ENCODE peak calls at places on chromosomes 1 and 21, in eight cellular contexts. R, D, U, M, B, G, E and T are unnamed samples.

GRCh38 chr1:101115112-101115511 is 89.5 kb upstream of the DPH5 start:
- DNase-seq in R (no peak), D (no peak), U (no peak), M (no peak), B (no peak), G (no peak), E (no peak), T (no peak)

GRCh38 chr1:6870571-6870970 is 85.3 kb downstream of the CAMTA1 start:
- DNase-seq in R (no peak), D (no peak), U (no peak), M (no peak), B (no peak), G (no peak), E (no peak), T (no peak)

GRCh38 chr1:198121058-198121829 is 35.6 kb upstream of the NEK7 start:
- DNase-seq in R (no peak), D (no peak), U (no peak), M (no peak), B (no peak), G (peak), E (no peak), T (no peak)

GRCh38 chr1:212486591-212486963 is 53.9 kb downstream of the NENF start:
- DNase-seq in R (no peak), D (no peak), U (no peak), M (no peak), B (no peak), G (no peak), E (no peak), T (no peak)

GRCh38 chr1:59331686-59332085 is 34.8 kb downstream of the FGGY start:
- DNase-seq in R (no peak), D (no peak), U (no peak), M (no peak), B (no peak), G (no peak), E (no peak), T (no peak)

GRCh38 chr1:202575906-202576653 is 134.2 kb downstream of the SYT2 start:
- DNase-seq in R (no peak), D (no peak), U (no peak), M (no peak), B (no peak), G (no peak), E (no peak), T (no peak)

GRCh38 chr1:38839363-38839762 is 20.2 kb downstream of the RRAGC start:
- DNase-seq in R (no peak), D (no peak), U (no peak), M (peak), B (no peak), G (no peak), E (no peak), T (no peak)

GRCh38 chr1:91885716-91886506 is at the start of gene TGFBR3:
- DNase-seq in R (peak), D (peak), U (peak), M (peak), B (peak), G (peak), E (peak), T (peak)

GRCh38 chr1:37157634-37158033 is 123.3 kb upstream of the GRIK3 start:
- DNase-seq in R (no peak), D (no peak), U (no peak), M (no peak), B (peak), G (peak), E (peak), T (no peak)

GRCh38 chr1:3219005-3219724 is 150.2 kb downstream of the PRDM16 start:
- DNase-seq in R (peak), D (peak), U (no peak), M (peak), B (peak), G (no peak), E (peak), T (no peak)

GRCh38 chr1:84345220-84345619 is 43.7 kb downstream of the SAMD13 start:
- DNase-seq in R (no peak), D (no peak), U (no peak), M (no peak), B (no peak), G (no peak), E (no peak), T (no peak)

GRCh38 chr21:46374761-46375389 is 50.9 kb downstream of the PCNT start:
- DNase-seq in R (no peak), D (no peak), U (no peak), M (peak), B (no peak), G (no peak), E (no peak), T (no peak)

GRCh38 chr1:179142889-179143299 is 61.0 kb downstream of the TOR3A start:
- DNase-seq in R (no peak), D (no peak), U (no peak), M (no peak), B (no peak), G (peak), E (no peak), T (no peak)